ENCODE peak calls at places on chromosomes 4 and X, in nine cellular contexts. One of them, this sample, is unnamed.
A peak's percentile ranks its signal among the peaks of the same experiment; 100 is the strongest.

GRCh38 chr4:137414802-137415201 is 117.5 kb downstream of the PCDH18 start:
- DNase-seq in ACHN: no peak
- DNase-seq in HTR-8/SVneo: no peak
- DNase-seq in nephron progenitor cell: no peak
- DNase-seq in cerebellar cortex: no peak
- DNase-seq in GM04504: no peak
- DNase-seq in MM.1S: no peak
- DNase-seq in glutamatergic neuron: no peak
- DNase-seq in COR-L47: no peak
- DNase-seq in this sample: no peak

GRCh38 chrX:44415639-44416386 is 72.3 kb upstream of the EFHC2 start:
- DNase-seq in ACHN: no peak
- DNase-seq in HTR-8/SVneo: no peak
- DNase-seq in nephron progenitor cell: no peak
- DNase-seq in cerebellar cortex: no peak
- DNase-seq in GM04504: no peak
- DNase-seq in MM.1S: no peak
- DNase-seq in glutamatergic neuron: no peak
- DNase-seq in COR-L47: no peak
- DNase-seq in this sample: no peak

GRCh38 chr4:27006247-27006603 is 145.6 kb downstream of the STIM2 start:
- DNase-seq in ACHN: no peak
- DNase-seq in HTR-8/SVneo: no peak
- DNase-seq in nephron progenitor cell: no peak
- DNase-seq in cerebellar cortex: no peak
- DNase-seq in GM04504: no peak
- DNase-seq in MM.1S: no peak
- DNase-seq in glutamatergic neuron: no peak
- DNase-seq in COR-L47: no peak
- DNase-seq in this sample: no peak

GRCh38 chrX:135112096-135112729 is 8.1 kb downstream of the ETDB start:
- DNase-seq in ACHN: peak; percentile 17
- DNase-seq in HTR-8/SVneo: no peak
- DNase-seq in nephron progenitor cell: peak; percentile 25
- DNase-seq in cerebellar cortex: peak; percentile 24
- DNase-seq in GM04504: no peak
- DNase-seq in MM.1S: peak; percentile 52
- DNase-seq in glutamatergic neuron: no peak
- DNase-seq in COR-L47: no peak
- DNase-seq in this sample: no peak

GRCh38 chr4:39587881-39588280 is 50.8 kb downstream of the SMIM14 start:
- DNase-seq in ACHN: no peak
- DNase-seq in HTR-8/SVneo: no peak
- DNase-seq in nephron progenitor cell: no peak
- DNase-seq in cerebellar cortex: no peak
- DNase-seq in GM04504: no peak
- DNase-seq in MM.1S: no peak
- DNase-seq in glutamatergic neuron: no peak
- DNase-seq in COR-L47: no peak
- DNase-seq in this sample: no peak

GRCh38 chr4:187141101-187141500 is 417.4 kb upstream of the FAT1 start:
- DNase-seq in ACHN: no peak
- DNase-seq in HTR-8/SVneo: no peak
- DNase-seq in nephron progenitor cell: no peak
- DNase-seq in cerebellar cortex: no peak
- DNase-seq in GM04504: no peak
- DNase-seq in MM.1S: no peak
- DNase-seq in glutamatergic neuron: no peak
- DNase-seq in COR-L47: no peak
- DNase-seq in this sample: no peak

GRCh38 chr4:76459291-76459723 is 24.3 kb downstream of the SHROOM3 start:
- DNase-seq in ACHN: peak; percentile 90
- DNase-seq in HTR-8/SVneo: peak; percentile 13
- DNase-seq in nephron progenitor cell: peak; percentile 12
- DNase-seq in cerebellar cortex: peak; percentile 39
- DNase-seq in GM04504: no peak
- DNase-seq in MM.1S: no peak
- DNase-seq in glutamatergic neuron: no peak
- DNase-seq in COR-L47: no peak
- DNase-seq in this sample: peak; percentile 37

GRCh38 chr4:158624889-158625478 is 46.7 kb downstream of the C4orf46 start:
- DNase-seq in ACHN: peak; percentile 57
- DNase-seq in HTR-8/SVneo: peak; percentile 31
- DNase-seq in nephron progenitor cell: no peak
- DNase-seq in cerebellar cortex: peak; percentile 63
- DNase-seq in GM04504: peak; percentile 27
- DNase-seq in MM.1S: peak; percentile 55
- DNase-seq in glutamatergic neuron: no peak
- DNase-seq in COR-L47: peak; percentile 74
- DNase-seq in this sample: peak; percentile 4

GRCh38 chr4:23516719-23517118 is 373.1 kb downstream of the PPARGC1A start:
- DNase-seq in ACHN: peak; percentile 0
- DNase-seq in HTR-8/SVneo: no peak
- DNase-seq in nephron progenitor cell: no peak
- DNase-seq in cerebellar cortex: no peak
- DNase-seq in GM04504: no peak
- DNase-seq in MM.1S: no peak
- DNase-seq in glutamatergic neuron: no peak
- DNase-seq in COR-L47: no peak
- DNase-seq in this sample: no peak

GRCh38 chr4:158856852-158857251 is 88.0 kb downstream of the FNIP2 start:
- DNase-seq in ACHN: peak; percentile 47
- DNase-seq in HTR-8/SVneo: peak; percentile 50
- DNase-seq in nephron progenitor cell: no peak
- DNase-seq in cerebellar cortex: peak; percentile 57
- DNase-seq in GM04504: no peak
- DNase-seq in MM.1S: peak; percentile 35
- DNase-seq in glutamatergic neuron: no peak
- DNase-seq in COR-L47: peak; percentile 23
- DNase-seq in this sample: no peak

GRCh38 chr4:108385076-108385475 is 216.3 kb upstream of the LEF1 start:
- DNase-seq in ACHN: no peak
- DNase-seq in HTR-8/SVneo: no peak
- DNase-seq in nephron progenitor cell: no peak
- DNase-seq in cerebellar cortex: no peak
- DNase-seq in GM04504: no peak
- DNase-seq in MM.1S: no peak
- DNase-seq in glutamatergic neuron: no peak
- DNase-seq in COR-L47: no peak
- DNase-seq in this sample: no peak

GRCh38 chrX:131739823-131740222 is 195.9 kb downstream of the OR13H1 start:
- DNase-seq in ACHN: no peak
- DNase-seq in HTR-8/SVneo: no peak
- DNase-seq in nephron progenitor cell: no peak
- DNase-seq in cerebellar cortex: no peak
- DNase-seq in GM04504: no peak
- DNase-seq in MM.1S: no peak
- DNase-seq in glutamatergic neuron: no peak
- DNase-seq in COR-L47: no peak
- DNase-seq in this sample: no peak

GRCh38 chr4:47703008-47703407 is 134.9 kb downstream of the CORIN start:
- DNase-seq in ACHN: no peak
- DNase-seq in HTR-8/SVneo: no peak
- DNase-seq in nephron progenitor cell: no peak
- DNase-seq in cerebellar cortex: no peak
- DNase-seq in GM04504: no peak
- DNase-seq in MM.1S: no peak
- DNase-seq in glutamatergic neuron: no peak
- DNase-seq in COR-L47: no peak
- DNase-seq in this sample: no peak

GRCh38 chr4:179225594-179225993 is 1783.4 kb upstream of the AGA start:
- DNase-seq in ACHN: no peak
- DNase-seq in HTR-8/SVneo: no peak
- DNase-seq in nephron progenitor cell: no peak
- DNase-seq in cerebellar cortex: no peak
- DNase-seq in GM04504: no peak
- DNase-seq in MM.1S: no peak
- DNase-seq in glutamatergic neuron: no peak
- DNase-seq in COR-L47: no peak
- DNase-seq in this sample: no peak

GRCh38 chr4:119026662-119027444 is 108.8 kb upstream of the MYOZ2 start:
- DNase-seq in ACHN: no peak
- DNase-seq in HTR-8/SVneo: no peak
- DNase-seq in nephron progenitor cell: no peak
- DNase-seq in cerebellar cortex: no peak
- DNase-seq in GM04504: peak; percentile 72
- DNase-seq in MM.1S: no peak
- DNase-seq in glutamatergic neuron: no peak
- DNase-seq in COR-L47: no peak
- DNase-seq in this sample: no peak

GRCh38 chrX:120358687-120359086 is 3.2 kb upstream of the ATP1B4 start:
- DNase-seq in ACHN: peak; percentile 0
- DNase-seq in HTR-8/SVneo: no peak
- DNase-seq in nephron progenitor cell: peak; percentile 9
- DNase-seq in cerebellar cortex: peak; percentile 14
- DNase-seq in GM04504: peak; percentile 10
- DNase-seq in MM.1S: no peak
- DNase-seq in glutamatergic neuron: peak; percentile 29
- DNase-seq in COR-L47: peak; percentile 27
- DNase-seq in this sample: no peak

GRCh38 chr4:80594696-80595095 is 259.2 kb downstream of the CFAP299 start:
- DNase-seq in ACHN: no peak
- DNase-seq in HTR-8/SVneo: no peak
- DNase-seq in nephron progenitor cell: no peak
- DNase-seq in cerebellar cortex: no peak
- DNase-seq in GM04504: no peak
- DNase-seq in MM.1S: no peak
- DNase-seq in glutamatergic neuron: no peak
- DNase-seq in COR-L47: no peak
- DNase-seq in this sample: no peak

GRCh38 chr4:1039493-1040343 is 28.3 kb downstream of the FGFRL1 start:
- DNase-seq in ACHN: no peak
- DNase-seq in HTR-8/SVneo: no peak
- DNase-seq in nephron progenitor cell: peak; percentile 70
- DNase-seq in cerebellar cortex: no peak
- DNase-seq in GM04504: no peak
- DNase-seq in MM.1S: no peak
- DNase-seq in glutamatergic neuron: no peak
- DNase-seq in COR-L47: no peak
- DNase-seq in this sample: no peak

GRCh38 chr4:10173039-10173753 is 56.6 kb upstream of the WDR1 start:
- DNase-seq in ACHN: no peak
- DNase-seq in HTR-8/SVneo: no peak
- DNase-seq in nephron progenitor cell: no peak
- DNase-seq in cerebellar cortex: no peak
- DNase-seq in GM04504: no peak
- DNase-seq in MM.1S: no peak
- DNase-seq in glutamatergic neuron: no peak
- DNase-seq in COR-L47: no peak
- DNase-seq in this sample: no peak